ENCODE peak calls at places on chromosomes 5 and 9, in ten cellular contexts. K, J, F, B, D, Z, S, N, E and T are unnamed samples.

GRCh38 chr5:159826351-159827222 is 89.7 kb upstream of the ADRA1B start:
- DNase-seq in K (no peak), J (peak), F (no peak), B (no peak), D (peak), Z (peak), S (no peak), N (no peak), E (peak), T (no peak)

GRCh38 chr5:38607930-38608545 is 51.6 kb upstream of the LIFR start:
- DNase-seq in K (no peak), J (no peak), F (no peak), B (no peak), D (peak), Z (peak), S (no peak), N (no peak), E (peak), T (no peak)

GRCh38 chr9:18331808-18332209 is 142.1 kb upstream of the ADAMTSL1 start:
- DNase-seq in K (peak), J (no peak), F (no peak), B (no peak), D (peak), Z (peak), S (no peak), N (no peak), E (no peak), T (no peak)

GRCh38 chr9:35112257-35113020 is 3.2 kb downstream of the ATOSB start:
- DNase-seq in K (no peak), J (no peak), F (peak), B (peak), D (peak), Z (peak), S (no peak), N (no peak), E (peak), T (no peak)

GRCh38 chr5:119070578-119070827 is 384 bp upstream of the DMXL1 start:
- DNase-seq in K (peak), J (peak), F (peak), B (no peak), D (no peak), Z (no peak), S (no peak), N (peak), E (no peak), T (peak)

GRCh38 chr5:177371120-177371537 is 13.1 kb upstream of the SLC34A1 start:
- DNase-seq in K (no peak), J (no peak), F (no peak), B (no peak), D (no peak), Z (no peak), S (no peak), N (no peak), E (no peak), T (no peak)

GRCh38 chr9:106557996-106558667 is 304.8 kb upstream of the ZNF462 start:
- DNase-seq in K (no peak), J (no peak), F (no peak), B (no peak), D (no peak), Z (no peak), S (no peak), N (no peak), E (no peak), T (no peak)

GRCh38 chr5:139671096-139671841 is 23.1 kb downstream of the CXXC5 start:
- DNase-seq in K (no peak), J (no peak), F (no peak), B (no peak), D (no peak), Z (no peak), S (no peak), N (no peak), E (no peak), T (no peak)

GRCh38 chr5:135138116-135138850 is 104.3 kb upstream of the PITX1 start:
- DNase-seq in K (no peak), J (no peak), F (no peak), B (no peak), D (peak), Z (no peak), S (no peak), N (peak), E (no peak), T (peak)

GRCh38 chr5:7849531-7850240 is 1.2 kb downstream of the CFAP90 start:
- DNase-seq in K (peak), J (no peak), F (no peak), B (no peak), D (no peak), Z (no peak), S (no peak), N (peak), E (no peak), T (peak)

GRCh38 chr9:107794259-107794658 is 304.7 kb upstream of the KLF4 start:
- DNase-seq in K (no peak), J (no peak), F (no peak), B (no peak), D (no peak), Z (no peak), S (no peak), N (no peak), E (no peak), T (no peak)

GRCh38 chr9:12699529-12699928 is 6.3 kb downstream of the TYRP1 start:
- DNase-seq in K (no peak), J (no peak), F (no peak), B (no peak), D (peak), Z (peak), S (no peak), N (no peak), E (peak), T (no peak)